ENCODE peak calls at places on chromosome 20, in six cellular contexts. One of them, this sample, is unnamed.

GRCh38 chr20:34260208-34260942 is 19.2 kb downstream of the ASIP start:
- DNase-seq in mammary epithelial cell: no peak
- DNase-seq in astrocyte of the spinal cord: no peak
- DNase-seq in pulmonary artery endothelial cell: no peak
- DNase-seq in Panc1: no peak
- DNase-seq in NCI-H2107: no peak
- DNase-seq in this sample: no peak

GRCh38 chr20:59820204-59821041 is 113.0 kb downstream of the SYCP2 start:
- DNase-seq in mammary epithelial cell: peak; percentile 66
- DNase-seq in pulmonary artery endothelial cell: no peak
- DNase-seq in astrocyte of the spinal cord: no peak
- DNase-seq in Panc1: no peak
- DNase-seq in NCI-H2107: peak; percentile 91
- DNase-seq in this sample: peak; percentile 88

GRCh38 chr20:34163316-34163715 is 51.3 kb upstream of the EIF2S2 start:
- DNase-seq in pulmonary artery endothelial cell: no peak
- DNase-seq in NCI-H2107: no peak
- DNase-seq in mammary epithelial cell: no peak
- DNase-seq in Panc1: no peak
- DNase-seq in astrocyte of the spinal cord: no peak
- DNase-seq in this sample: no peak

GRCh38 chr20:16312998-16313397 is 260.2 kb downstream of the KIF16B start:
- DNase-seq in astrocyte of the spinal cord: no peak
- DNase-seq in Panc1: no peak
- DNase-seq in mammary epithelial cell: no peak
- DNase-seq in NCI-H2107: no peak
- DNase-seq in pulmonary artery endothelial cell: no peak
- DNase-seq in this sample: no peak

GRCh38 chr20:51404297-51405060 is 138.0 kb downstream of the NFATC2 start:
- DNase-seq in mammary epithelial cell: no peak
- DNase-seq in Panc1: no peak
- DNase-seq in astrocyte of the spinal cord: peak; percentile 84
- DNase-seq in pulmonary artery endothelial cell: no peak
- DNase-seq in NCI-H2107: no peak
- DNase-seq in this sample: no peak

GRCh38 chr20:34874094-34874654 is 1.5 kb upstream of the GGT7 start:
- DNase-seq in NCI-H2107: peak; percentile 23
- DNase-seq in mammary epithelial cell: peak; percentile 78
- DNase-seq in pulmonary artery endothelial cell: peak; percentile 69
- DNase-seq in Panc1: peak; percentile 92
- DNase-seq in astrocyte of the spinal cord: peak; percentile 89
- DNase-seq in this sample: peak; percentile 85

GRCh38 chr20:11935754-11936551 is 18.3 kb downstream of the BTBD3 start:
- DNase-seq in mammary epithelial cell: no peak
- DNase-seq in pulmonary artery endothelial cell: no peak
- DNase-seq in NCI-H2107: no peak
- DNase-seq in astrocyte of the spinal cord: no peak
- DNase-seq in Panc1: no peak
- DNase-seq in this sample: no peak

GRCh38 chr20:62625921-62626547 is 16.3 kb upstream of the SLCO4A1 start:
- DNase-seq in NCI-H2107: no peak
- DNase-seq in astrocyte of the spinal cord: no peak
- DNase-seq in Panc1: no peak
- DNase-seq in pulmonary artery endothelial cell: no peak
- DNase-seq in mammary epithelial cell: no peak
- DNase-seq in this sample: no peak

GRCh38 chr20:39605908-39606307 is 643.8 kb downstream of the DHX35 start:
- DNase-seq in astrocyte of the spinal cord: no peak
- DNase-seq in pulmonary artery endothelial cell: no peak
- DNase-seq in mammary epithelial cell: peak; percentile 85
- DNase-seq in Panc1: no peak
- DNase-seq in NCI-H2107: no peak
- DNase-seq in this sample: no peak

GRCh38 chr20:7094438-7094997 is 327.0 kb downstream of the BMP2 start:
- DNase-seq in NCI-H2107: no peak
- DNase-seq in pulmonary artery endothelial cell: no peak
- DNase-seq in Panc1: no peak
- DNase-seq in mammary epithelial cell: peak; percentile 62
- DNase-seq in astrocyte of the spinal cord: peak; percentile 22
- DNase-seq in this sample: peak; percentile 5

GRCh38 chr20:4961746-4962145 is 39.6 kb downstream of the SLC23A2 start:
- DNase-seq in Panc1: no peak
- DNase-seq in astrocyte of the spinal cord: peak; percentile 43
- DNase-seq in NCI-H2107: no peak
- DNase-seq in pulmonary artery endothelial cell: no peak
- DNase-seq in mammary epithelial cell: peak; percentile 19
- DNase-seq in this sample: no peak

GRCh38 chr20:5181955-5182354 is 55.1 kb downstream of the CDS2 start:
- DNase-seq in Panc1: no peak
- DNase-seq in NCI-H2107: no peak
- DNase-seq in pulmonary artery endothelial cell: no peak
- DNase-seq in mammary epithelial cell: peak; percentile 6
- DNase-seq in astrocyte of the spinal cord: peak; percentile 54
- DNase-seq in this sample: no peak

GRCh38 chr20:24708411-24709295 is 239.2 kb downstream of the SYNDIG1 start:
- DNase-seq in Panc1: no peak
- DNase-seq in NCI-H2107: no peak
- DNase-seq in mammary epithelial cell: no peak
- DNase-seq in astrocyte of the spinal cord: peak; percentile 28
- DNase-seq in pulmonary artery endothelial cell: no peak
- DNase-seq in this sample: no peak

GRCh38 chr20:24102290-24102689 is 113.7 kb upstream of the GGTLC1 start:
- DNase-seq in pulmonary artery endothelial cell: no peak
- DNase-seq in astrocyte of the spinal cord: no peak
- DNase-seq in NCI-H2107: no peak
- DNase-seq in mammary epithelial cell: no peak
- DNase-seq in Panc1: no peak
- DNase-seq in this sample: no peak

GRCh38 chr20:34570859-34571306 is 12.4 kb downstream of the MAP1LC3A start:
- DNase-seq in Panc1: no peak
- DNase-seq in pulmonary artery endothelial cell: peak; percentile 39
- DNase-seq in astrocyte of the spinal cord: peak; percentile 46
- DNase-seq in NCI-H2107: no peak
- DNase-seq in mammary epithelial cell: no peak
- DNase-seq in this sample: no peak

GRCh38 chr20:51393566-51393965 is 149.0 kb downstream of the NFATC2 start:
- DNase-seq in astrocyte of the spinal cord: no peak
- DNase-seq in NCI-H2107: no peak
- DNase-seq in Panc1: no peak
- DNase-seq in mammary epithelial cell: no peak
- DNase-seq in pulmonary artery endothelial cell: peak; percentile 66
- DNase-seq in this sample: no peak

GRCh38 chr20:51487525-51488279 is 54.8 kb downstream of the NFATC2 start:
- DNase-seq in mammary epithelial cell: peak; percentile 94
- DNase-seq in NCI-H2107: no peak
- DNase-seq in astrocyte of the spinal cord: peak; percentile 90
- DNase-seq in Panc1: peak; percentile 63
- DNase-seq in pulmonary artery endothelial cell: no peak
- DNase-seq in this sample: no peak

GRCh38 chr20:54346269-54346668 is 129.1 kb upstream of the DOK5 start:
- DNase-seq in astrocyte of the spinal cord: no peak
- DNase-seq in Panc1: no peak
- DNase-seq in mammary epithelial cell: no peak
- DNase-seq in NCI-H2107: no peak
- DNase-seq in pulmonary artery endothelial cell: no peak
- DNase-seq in this sample: no peak

GRCh38 chr20:35273449-35274171 is 4.3 kb downstream of the MMP24OS start:
- DNase-seq in mammary epithelial cell: no peak
- DNase-seq in astrocyte of the spinal cord: no peak
- DNase-seq in Panc1: no peak
- DNase-seq in NCI-H2107: no peak
- DNase-seq in pulmonary artery endothelial cell: no peak
- DNase-seq in this sample: peak; percentile 29

GRCh38 chr20:3045042-3045815 is 623 bp upstream of the MRPS26 start:
- DNase-seq in Panc1: no peak
- DNase-seq in astrocyte of the spinal cord: peak; percentile 80
- DNase-seq in pulmonary artery endothelial cell: no peak
- DNase-seq in mammary epithelial cell: peak; percentile 85
- DNase-seq in NCI-H2107: no peak
- DNase-seq in this sample: peak; percentile 93

GRCh38 chr20:34951652-34952051 is 4.0 kb downstream of the GSS start:
- DNase-seq in Panc1: no peak
- DNase-seq in pulmonary artery endothelial cell: no peak
- DNase-seq in mammary epithelial cell: no peak
- DNase-seq in NCI-H2107: no peak
- DNase-seq in astrocyte of the spinal cord: peak; percentile 62
- DNase-seq in this sample: peak; percentile 80

GRCh38 chr20:37506166-37506725 is 14.8 kb upstream of the NNAT start:
- DNase-seq in NCI-H2107: no peak
- DNase-seq in astrocyte of the spinal cord: no peak
- DNase-seq in pulmonary artery endothelial cell: no peak
- DNase-seq in Panc1: no peak
- DNase-seq in mammary epithelial cell: no peak
- DNase-seq in this sample: no peak

GRCh38 chr20:23203310-23203709 is 117.2 kb upstream of the CD93 start:
- DNase-seq in NCI-H2107: no peak
- DNase-seq in astrocyte of the spinal cord: no peak
- DNase-seq in pulmonary artery endothelial cell: no peak
- DNase-seq in Panc1: no peak
- DNase-seq in mammary epithelial cell: no peak
- DNase-seq in this sample: no peak

GRCh38 chr20:52312131-52312729 is 120.7 kb upstream of the ZFP64 start:
- DNase-seq in Panc1: peak; percentile 45
- DNase-seq in NCI-H2107: peak; percentile 25
- DNase-seq in mammary epithelial cell: peak; percentile 32
- DNase-seq in pulmonary artery endothelial cell: peak; percentile 24
- DNase-seq in astrocyte of the spinal cord: peak; percentile 61
- DNase-seq in this sample: peak; percentile 47

GRCh38 chr20:4060054-4060795 is 44.9 kb upstream of the RNF24 start:
- DNase-seq in mammary epithelial cell: no peak
- DNase-seq in astrocyte of the spinal cord: no peak
- DNase-seq in pulmonary artery endothelial cell: no peak
- DNase-seq in Panc1: no peak
- DNase-seq in NCI-H2107: no peak
- DNase-seq in this sample: no peak

GRCh38 chr20:62387993-62388635 is 1.2 kb downstream of the RPS21 start:
- DNase-seq in Panc1: no peak
- DNase-seq in pulmonary artery endothelial cell: no peak
- DNase-seq in mammary epithelial cell: no peak
- DNase-seq in astrocyte of the spinal cord: no peak
- DNase-seq in NCI-H2107: no peak
- DNase-seq in this sample: no peak

GRCh38 chr20:23092861-23093543 is 6.9 kb upstream of the CD93 start:
- DNase-seq in pulmonary artery endothelial cell: no peak
- DNase-seq in Panc1: no peak
- DNase-seq in astrocyte of the spinal cord: no peak
- DNase-seq in NCI-H2107: no peak
- DNase-seq in mammary epithelial cell: no peak
- DNase-seq in this sample: no peak

GRCh38 chr20:41006126-41006935 is 22.3 kb upstream of the TOP1 start:
- DNase-seq in NCI-H2107: no peak
- DNase-seq in Panc1: no peak
- DNase-seq in astrocyte of the spinal cord: no peak
- DNase-seq in pulmonary artery endothelial cell: no peak
- DNase-seq in mammary epithelial cell: no peak
- DNase-seq in this sample: no peak

GRCh38 chr20:19120569-19120968 is 91.9 kb upstream of the SLC24A3 start:
- DNase-seq in NCI-H2107: no peak
- DNase-seq in pulmonary artery endothelial cell: no peak
- DNase-seq in Panc1: no peak
- DNase-seq in mammary epithelial cell: no peak
- DNase-seq in astrocyte of the spinal cord: no peak
- DNase-seq in this sample: no peak

GRCh38 chr20:61387961-61388360 is 135.9 kb downstream of the CDH4 start:
- DNase-seq in mammary epithelial cell: no peak
- DNase-seq in Panc1: no peak
- DNase-seq in NCI-H2107: no peak
- DNase-seq in astrocyte of the spinal cord: no peak
- DNase-seq in pulmonary artery endothelial cell: no peak
- DNase-seq in this sample: no peak

GRCh38 chr20:61580958-61581824 is 329.1 kb downstream of the CDH4 start:
- DNase-seq in mammary epithelial cell: no peak
- DNase-seq in NCI-H2107: no peak
- DNase-seq in pulmonary artery endothelial cell: no peak
- DNase-seq in astrocyte of the spinal cord: no peak
- DNase-seq in Panc1: no peak
- DNase-seq in this sample: peak; percentile 72

GRCh38 chr20:57190536-57191265 is 75.7 kb downstream of the BMP7 start:
- DNase-seq in NCI-H2107: no peak
- DNase-seq in pulmonary artery endothelial cell: no peak
- DNase-seq in Panc1: no peak
- DNase-seq in mammary epithelial cell: peak; percentile 56
- DNase-seq in astrocyte of the spinal cord: no peak
- DNase-seq in this sample: no peak

GRCh38 chr20:10216146-10216741 is 2.4 kb upstream of the SNAP25 start:
- DNase-seq in astrocyte of the spinal cord: peak; percentile 59
- DNase-seq in NCI-H2107: no peak
- DNase-seq in Panc1: no peak
- DNase-seq in mammary epithelial cell: no peak
- DNase-seq in pulmonary artery endothelial cell: no peak
- DNase-seq in this sample: no peak

GRCh38 chr20:41361757-41362747 is 4.6 kb downstream of the EMILIN3 start:
- DNase-seq in Panc1: no peak
- DNase-seq in astrocyte of the spinal cord: no peak
- DNase-seq in NCI-H2107: no peak
- DNase-seq in pulmonary artery endothelial cell: no peak
- DNase-seq in mammary epithelial cell: no peak
- DNase-seq in this sample: peak; percentile 91

GRCh38 chr20:420721-421574 is 12.8 kb downstream of the RBCK1 start:
- DNase-seq in pulmonary artery endothelial cell: no peak
- DNase-seq in NCI-H2107: no peak
- DNase-seq in astrocyte of the spinal cord: no peak
- DNase-seq in mammary epithelial cell: no peak
- DNase-seq in Panc1: no peak
- DNase-seq in this sample: no peak

This sample was measured in posterior cingulate gyrus.